ENCODE peak calls at places on chromosome 19, in five cellular contexts. U is A549, P is body of pancreas, O is iPS DF 6.9, C is AG04450. B is an unnamed sample.

GRCh38 chr19:6842871-6843607 is 44.3 kb upstream of the ADGRE1 start:
- DNase-seq in O (no peak), C (no peak), P (no peak), U (no peak), B (no peak)

GRCh38 chr19:41409288-41409687 is 11.7 kb downstream of the BCKDHA start:
- DNase-seq in O (no peak), U (peak; percentile 55), P (peak; percentile 78), C (no peak), B (no peak)

GRCh38 chr19:2461751-2462634 is 5.2 kb upstream of the LMNB2 start:
- DNase-seq in U (no peak), C (no peak), P (peak; percentile 39), O (no peak), B (no peak)

GRCh38 chr19:531753-532571 is at the start of gene CDC34:
- DNase-seq in C (no peak), P (no peak), O (no peak), U (no peak), B (no peak)

GRCh38 chr19:8615813-8616596 is 5.5 kb upstream of the ADAMTS10 start:
- DNase-seq in C (no peak), P (peak; percentile 29), O (no peak), U (no peak), B (peak; percentile 37)

GRCh38 chr19:970695-971094 is 13.4 kb upstream of the WDR18 start:
- DNase-seq in O (no peak), U (no peak), C (no peak), P (no peak), B (no peak)

GRCh38 chr19:32404939-32405430 is 585 bp upstream of the DPY19L3 start:
- DNase-seq in P (peak; percentile 72), U (no peak), O (no peak), C (no peak), B (no peak)

GRCh38 chr19:19217110-19217509 is 5.4 kb downstream of the NCAN start:
- DNase-seq in C (no peak), P (no peak), U (peak; percentile 21), O (no peak), B (peak; percentile 49)

GRCh38 chr19:55419624-55420236 is 12.1 kb upstream of the UBE2S start:
- DNase-seq in U (no peak), C (no peak), O (no peak), P (no peak), B (no peak)

GRCh38 chr19:14004619-14005380 is 1.3 kb downstream of the RFX1 start:
- DNase-seq in U (no peak), O (no peak), C (no peak), P (peak; percentile 74), B (no peak)

GRCh38 chr19:31270897-31271568 is 78.2 kb downstream of the TSHZ3 start:
- DNase-seq in C (peak; percentile 7), P (no peak), U (no peak), O (no peak), B (no peak)

GRCh38 chr19:44356383-44357111 is at the start of gene ZNF112:
- DNase-seq in C (peak; percentile 69), U (peak; percentile 62), O (peak; percentile 91), P (peak; percentile 92), B (no peak)

GRCh38 chr19:10567696-10568443 is 909 bp downstream of the CDKN2D start:
- DNase-seq in O (no peak), U (no peak), P (no peak), C (no peak), B (no peak)

DNA sequence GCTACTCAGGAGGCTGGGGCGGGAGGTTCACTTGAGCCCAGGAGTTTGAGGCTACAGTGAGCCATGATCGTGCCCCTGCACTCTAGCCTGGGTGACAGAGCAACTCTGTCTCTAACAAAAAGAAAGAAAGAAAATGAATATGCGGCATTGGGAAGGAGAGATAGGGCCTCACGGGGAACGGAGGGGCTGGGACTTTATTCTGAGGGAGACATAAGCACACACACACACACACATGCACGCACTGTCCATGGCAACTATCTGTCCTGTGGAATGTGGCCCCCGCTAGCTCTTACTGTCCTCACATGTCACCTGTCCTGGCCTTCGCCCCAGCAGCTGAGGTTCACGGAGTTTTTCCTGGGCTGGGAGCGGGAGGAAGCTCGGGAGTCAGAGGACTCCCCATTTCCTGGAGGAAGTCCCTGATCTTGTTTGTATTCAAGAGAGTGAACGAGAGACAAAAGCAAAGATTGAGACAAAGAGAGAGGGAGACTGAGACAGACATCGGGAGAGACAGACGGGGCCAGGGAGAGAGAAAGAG is 654 bp downstream of the STAP2 start:
- DNase-seq in U (no peak), C (no peak), O (no peak), P (no peak), B (no peak)
- H3K4me3 ChIP-seq in U (no peak overlapping the region), C (peak overlapping the region; percentile 55), O (peak overlapping the region; percentile 21), P (peak overlapping the region; percentile 43), B (no peak overlapping the region)

GRCh38 chr19:45597425-45598111 is 4.4 kb downstream of the GPR4 start:
- DNase-seq in O (no peak), P (no peak), C (no peak), U (no peak), B (no peak)
- H3K4me3 ChIP-seq in O (no peak overlapping the region), P (no peak overlapping the region), C (no peak overlapping the region), U (no peak overlapping the region), B (no peak overlapping the region)

DNA sequence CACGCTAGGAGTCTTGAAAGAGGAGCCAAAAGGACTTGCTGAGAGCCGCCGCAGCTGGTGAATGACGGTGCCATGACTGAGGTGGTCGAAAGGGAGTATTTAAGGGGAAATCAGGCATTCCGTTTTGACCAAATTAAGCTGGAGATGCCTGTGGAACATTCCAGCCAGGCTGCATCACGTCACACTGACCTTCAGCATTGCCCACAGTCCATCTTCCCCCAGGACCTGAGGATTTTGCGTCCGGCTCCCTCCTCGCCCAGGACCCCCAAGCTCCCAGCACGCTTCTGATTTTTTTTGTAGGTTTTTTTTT is 12.0 kb downstream of the CYTH2 start:
- DNase-seq in O (no peak), C (peak; percentile 11), P (no peak), U (no peak), B (no peak)
- H3K4me3 ChIP-seq in O (peak overlapping the region; percentile 61), C (no peak overlapping the region), P (no peak overlapping the region), U (no peak overlapping the region), B (no peak overlapping the region)

DNA sequence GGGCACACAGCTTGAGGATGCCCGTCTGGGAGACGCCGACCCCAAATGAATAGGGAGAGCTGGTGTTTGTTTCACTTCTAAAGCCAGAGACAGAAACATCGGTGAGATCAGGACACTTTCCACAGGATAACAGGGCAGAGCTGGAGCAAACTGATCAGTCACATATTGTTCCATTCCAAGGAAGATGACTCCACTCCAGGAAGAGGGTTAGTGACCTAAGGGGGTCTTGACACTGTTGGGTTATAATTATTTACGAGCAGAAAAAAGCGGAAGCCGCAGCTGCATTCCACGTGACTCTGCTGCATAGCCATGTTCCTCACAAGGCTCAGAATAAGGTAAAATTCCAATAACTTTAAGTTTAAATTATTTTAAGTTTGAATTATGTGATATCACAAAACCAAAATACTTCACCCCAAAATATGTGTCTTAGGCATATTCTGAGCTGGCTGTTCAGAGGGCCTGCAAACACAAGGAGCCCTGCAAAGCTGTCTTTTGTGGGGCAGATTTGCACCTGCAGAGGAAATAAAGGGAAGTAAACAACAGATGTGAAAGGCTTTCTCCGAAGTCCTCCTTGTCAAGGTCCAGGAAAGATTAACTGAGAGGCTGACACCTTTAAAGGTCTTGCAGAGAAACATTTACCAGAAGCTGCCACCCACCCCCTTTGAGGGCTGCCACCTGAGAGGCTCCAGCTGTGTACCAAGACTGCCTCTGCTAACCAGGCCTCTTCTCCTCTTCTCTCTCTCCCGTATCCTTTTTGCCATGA is 819.2 kb downstream of the UQCRFS1 start:
- DNase-seq in U (no peak), C (no peak), O (no peak), P (no peak), B (peak; percentile 51)
- H3K4me3 ChIP-seq in U (no peak overlapping the region), C (no peak overlapping the region), O (no peak overlapping the region), P (no peak overlapping the region), B (no peak overlapping the region)

DNA sequence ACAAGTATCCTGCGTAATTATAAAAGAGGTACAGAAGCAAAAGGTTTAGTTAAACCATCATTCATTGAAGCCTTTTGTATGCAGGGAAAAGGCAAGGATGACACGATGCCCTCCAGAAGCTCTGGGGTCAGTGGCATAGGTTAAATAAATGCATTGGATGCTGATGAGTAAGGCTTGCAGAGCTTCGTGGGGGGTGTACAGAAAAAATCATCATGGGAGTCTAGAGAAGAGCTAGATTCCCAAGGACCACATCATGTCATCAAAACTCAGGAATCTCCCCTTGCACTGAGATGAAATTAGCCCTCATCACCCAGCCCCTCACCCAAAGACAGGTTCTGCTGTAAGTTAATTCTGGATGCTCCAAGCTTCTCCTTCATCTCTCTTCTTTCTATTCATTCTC is 8.3 kb downstream of the FPR1 start:
- DNase-seq in U (no peak), O (no peak), P (no peak), C (no peak), B (no peak)
- H3K4me3 ChIP-seq in U (no peak overlapping the region), O (no peak overlapping the region), P (no peak overlapping the region), C (no peak overlapping the region), B (no peak overlapping the region)

GRCh38 chr19:17302391-17303166 is 646 bp downstream of the ABHD8 start:
- DNase-seq in U (no peak), O (no peak), P (no peak), C (no peak), B (no peak)

GRCh38 chr19:17303167-17303939 is at the start of gene ABHD8:
- DNase-seq in O (no peak), U (peak; percentile 71), C (peak; percentile 90), P (peak; percentile 97), B (peak; percentile 91)

GRCh38 chr19:17305211-17305516 is 508 bp upstream of the MRPL34 start:
- DNase-seq in U (no peak), C (no peak), P (no peak), O (no peak), B (no peak)

GRCh38 chr19:17304386-17305047 is 1.2 kb upstream of the MRPL34 start:
- DNase-seq in C (no peak), P (no peak), O (no peak), U (no peak), B (no peak)

DNA sequence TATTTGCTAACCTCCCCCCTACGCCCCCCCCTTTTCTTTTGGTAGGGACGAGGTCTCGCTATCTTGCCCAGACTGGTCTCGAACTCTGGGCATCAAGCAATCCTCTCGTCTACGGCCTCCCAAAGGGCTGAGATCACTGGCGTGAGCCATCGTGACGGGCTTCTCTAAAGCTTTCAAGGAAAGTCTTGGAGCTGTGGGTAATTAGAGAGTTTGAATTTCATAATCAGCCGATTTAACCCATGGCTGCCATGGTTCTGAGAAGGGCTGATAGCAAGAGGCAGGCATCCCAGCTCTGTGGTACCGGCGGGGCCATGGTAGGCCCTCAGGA is 679 bp upstream of the ABHD8 start:
- DNase-seq in U (no peak), C (no peak), O (no peak), P (no peak), B (no peak)
- H3K4me3 ChIP-seq in U (no peak overlapping the region), C (no peak overlapping the region), O (no peak overlapping the region), P (no peak overlapping the region), B (no peak overlapping the region)

GRCh38 chr19:47256688-47257410 is 524 bp downstream of the CCDC9 start:
- DNase-seq in P (peak; percentile 100), U (peak; percentile 99), C (peak; percentile 99), O (peak; percentile 95), B (peak; percentile 95)

GRCh38 chr19:47258895-47259555 is 2.7 kb downstream of the CCDC9 start:
- DNase-seq in U (no peak), P (no peak), C (no peak), O (no peak), B (no peak)

GRCh38 chr19:47257411-47258169 is 1.3 kb downstream of the CCDC9 start:
- DNase-seq in P (no peak), O (no peak), C (no peak), U (no peak), B (no peak)

GRCh38 chr19:47260476-47260875 is 4.2 kb downstream of the CCDC9 start:
- DNase-seq in O (no peak), U (no peak), C (no peak), P (no peak), B (no peak)

GRCh38 chr19:47258434-47258833 is 2.1 kb downstream of the CCDC9 start:
- DNase-seq in C (no peak), O (no peak), U (no peak), P (no peak), B (no peak)
- H3K4me3 ChIP-seq in C (peak overlapping the region; percentile 69), O (no peak overlapping the region), U (peak overlapping the region; percentile 61), P (no peak overlapping the region), B (no peak overlapping the region)

B was measured in Jurkat, Clone E6-1.